ENCODE peak calls at places on chromosomes 6 and 20, in seven cellular contexts. N is effector CD8-positive, alpha-beta T cell; I is EH; J is activated CD4-positive, CD25-positive, alpha-beta regulatory T cell treated with anti-CD3 and anti-CD28 coated beads, Interleukin-2, amount 50 U/mL, for 72 hours; T is natural killer cell; A is activated CD4-positive, alpha-beta T cell treated with anti-CD3 and anti-CD28 coated beads, Interleukin-2, amount 50 U/mL, for 24 hours; U is anterior cingulate cortex. W is an unnamed sample.

GRCh38 chr20:2305479-2305878 is 9.7 kb downstream of the TGM3 start:
- DNase-seq in N (no peak), I (no peak), J (no peak), T (no peak), A (no peak), U (no peak), W (no peak)

GRCh38 chr6:2858678-2859324 is 17.1 kb upstream of the SERPINB1 start:
- DNase-seq in N (peak), I (no peak), J (no peak), T (peak), A (no peak), U (no peak), W (no peak)

GRCh38 chr20:45798935-45799642 is 7.3 kb downstream of the DNTTIP1 start:
- DNase-seq in N (peak), I (peak), J (peak), T (peak), A (peak), U (no peak), W (no peak)

GRCh38 chr6:73630401-73630800 is 23.4 kb downstream of the SLC17A5 start:
- DNase-seq in N (no peak), I (no peak), J (no peak), T (no peak), A (no peak), U (no peak), W (no peak)

GRCh38 chr6:99613705-99614429 is 7.2 kb downstream of the PRDM13 start:
- DNase-seq in N (no peak), I (peak), J (no peak), T (no peak), A (no peak), U (no peak), W (no peak)

GRCh38 chr6:34521463-34522288 is 34.5 kb downstream of the SPDEF start:
- DNase-seq in N (no peak), I (no peak), J (peak), T (no peak), A (no peak), U (no peak), W (peak)

GRCh38 chr20:60784321-60784720 is 467.7 kb upstream of the CDH4 start:
- DNase-seq in N (no peak), I (no peak), J (no peak), T (no peak), A (no peak), U (no peak), W (no peak)

GRCh38 chr6:26104457-26105108 is 17.4 kb downstream of the HFE start:
- DNase-seq in N (no peak), I (no peak), J (no peak), T (no peak), A (no peak), U (no peak), W (no peak)